ENCODE peak calls at places on chromosomes 13 and 19, in six cellular contexts. F is GM23338, G is gastrocnemius medialis, J is RWPE1, L is IMR-90, A is fibroblast of lung. R is an unnamed sample.

GRCh38 chr19:6262519-6262918 is 17.3 kb downstream of the MLLT1 start:
- DNase-seq in L (no peak), F (no peak), A (no peak), J (no peak), G (no peak), R (no peak)

GRCh38 chr13:41216160-41216559 is 21.8 kb upstream of the KBTBD7 start:
- DNase-seq in A (peak), F (no peak), L (peak), J (no peak), G (no peak), R (no peak)

GRCh38 chr13:78736142-78736541 is 77.2 kb upstream of the OBI1 start:
- DNase-seq in L (no peak), J (peak), F (no peak), A (no peak), G (no peak), R (no peak)

GRCh38 chr13:37065893-37066526 is 6.5 kb upstream of the SUPT20H start:
- DNase-seq in L (no peak), G (no peak), F (peak), A (no peak), J (no peak), R (no peak)

GRCh38 chr19:49436381-49437017 is 4.8 kb downstream of the SLC17A7 start:
- DNase-seq in G (no peak), A (no peak), L (no peak), J (peak), F (peak), R (no peak)

GRCh38 chr19:48962029-48962848 is 2.9 kb upstream of the FTL start:
- DNase-seq in F (peak), G (no peak), J (no peak), L (no peak), A (peak), R (no peak)

GRCh38 chr19:47613165-47614146 is 4.5 kb downstream of the BICRA start:
- DNase-seq in L (peak), J (no peak), A (peak), F (peak), G (no peak), R (no peak)

GRCh38 chr13:90622547-90622946 is 724.9 kb upstream of the MIR17HG start:
- DNase-seq in F (no peak), A (no peak), L (no peak), G (no peak), J (peak), R (no peak)

GRCh38 chr13:77492982-77493381 is 42.5 kb upstream of the SCEL start:
- DNase-seq in J (peak), G (no peak), F (no peak), L (no peak), A (peak), R (no peak)

GRCh38 chr13:33520480-33520839 is 234.9 kb upstream of the STARD13 start:
- DNase-seq in G (no peak), L (no peak), J (no peak), F (no peak), A (no peak), R (no peak)

GRCh38 chr19:8512115-8512967 is 1.6 kb downstream of the ZNF414 start:
- DNase-seq in G (no peak), L (no peak), A (no peak), J (peak), F (peak), R (no peak)

GRCh38 chr19:33467851-33468250 is 53.7 kb downstream of the PEPD start:
- DNase-seq in J (no peak), L (no peak), A (no peak), G (no peak), F (no peak), R (no peak)

GRCh38 chr13:106033634-106034033 is 501.8 kb downstream of the EFNB2 start:
- DNase-seq in J (peak), F (peak), A (peak), G (no peak), L (peak), R (no peak)

GRCh38 chr13:106105153-106105552 is 430.3 kb downstream of the EFNB2 start:
- DNase-seq in G (no peak), J (no peak), L (peak), F (no peak), A (no peak), R (no peak)

GRCh38 chr13:80022146-80022545 is 318.8 kb downstream of the SPRY2 start:
- DNase-seq in A (no peak), J (no peak), G (no peak), L (no peak), F (no peak), R (no peak)

GRCh38 chr19:34366670-34367423 is 1.9 kb downstream of the GPI start:
- DNase-seq in F (no peak), G (no peak), J (no peak), A (peak), L (peak), R (no peak)

GRCh38 chr19:3276341-3276799 is 51.9 kb downstream of the CELF5 start:
- DNase-seq in L (no peak), F (peak), J (peak), A (no peak), G (no peak), R (no peak)

GRCh38 chr19:49983645-49984229 is 22.8 kb upstream of the SIGLEC11 start:
- DNase-seq in L (peak), A (peak), G (no peak), F (peak), J (peak), R (peak)

GRCh38 chr19:31976775-31977536 is 368.5 kb upstream of the ZNF507 start:
- DNase-seq in F (no peak), A (no peak), J (no peak), L (no peak), G (no peak), R (no peak)
- H3K27ac ChIP-seq in F (no peak), A (no peak), J (no peak), L (no peak), G (no peak), R (no peak)

GRCh38 chr13:51519839-51520238 is 64.4 kb upstream of the WDFY2 start:
- DNase-seq in F (no peak), A (peak), J (no peak), G (no peak), L (peak), R (no peak)
- H3K27ac ChIP-seq in F (no peak), A (no peak), J (peak), G (no peak), L (no peak), R (no peak)

GRCh38 chr19:4671182-4671851 is 1.2 kb upstream of the MYDGF start:
- DNase-seq in J (no peak), F (no peak), A (no peak), G (peak), L (no peak), R (no peak)
- H3K27ac ChIP-seq in J (peak), F (no peak), A (no peak), G (peak), L (no peak), R (no peak)

DNA sequence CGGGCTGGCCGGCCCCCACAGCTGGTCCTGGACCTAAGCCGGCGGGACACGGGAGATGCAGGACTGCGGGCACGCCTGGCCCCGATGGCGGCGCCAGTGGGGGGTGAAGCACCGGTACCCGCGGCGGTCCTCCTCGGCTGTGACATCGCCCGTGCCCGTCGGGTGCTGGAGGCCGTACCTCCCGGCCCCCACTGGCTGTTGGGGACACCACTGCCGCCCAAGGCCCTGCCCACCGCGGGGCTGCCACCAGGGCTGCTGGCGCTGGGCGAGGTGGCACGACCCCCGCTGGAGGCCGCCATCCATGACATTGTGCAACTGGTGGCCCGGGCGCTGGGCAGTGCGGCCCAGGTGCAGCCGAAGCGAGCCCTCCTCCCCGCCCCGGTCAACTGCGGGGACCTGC is 3.1 kb downstream of the GRIN3B start:
- DNase-seq in L (no peak), A (no peak), F (no peak), J (no peak), G (no peak), R (no peak)
- H3K27ac ChIP-seq in L (no peak), A (no peak), F (no peak), J (no peak), G (no peak), R (no peak)

R was measured in caudate nucleus.